ENCODE peak calls at places on chromosomes 5 and 9, in four cellular contexts. W is WTC11, I is HepG2, X is GM12878. M is an unnamed sample.

GRCh38 chr5:141935538-141935937 is 11.9 kb downstream of the DELE1 start:
- DNase-seq in X (no peak), I (no peak), W (no peak), M (no peak)

GRCh38 chr5:56358703-56359428 is 125.7 kb upstream of the ANKRD55 start:
- DNase-seq in I (peak), X (no peak), W (no peak), M (no peak)

GRCh38 chr5:139816566-139816965 is 21.0 kb downstream of the PSD2 start:
- DNase-seq in I (no peak), X (no peak), W (peak), M (no peak)

GRCh38 chr5:52725065-52725746 is 62.5 kb upstream of the ITGA1 start:
- DNase-seq in X (no peak), I (peak), W (no peak), M (no peak)

GRCh38 chr9:7097785-7098420 is 340.1 kb downstream of the KDM4C start:
- DNase-seq in I (no peak), W (no peak), X (no peak), M (no peak)

GRCh38 chr5:81838307-81838906 is 87.5 kb upstream of the SSBP2 start:
- DNase-seq in X (no peak), W (no peak), I (no peak), M (peak)

GRCh38 chr5:159864885-159865622 is 51.2 kb upstream of the ADRA1B start:
- DNase-seq in X (peak), I (no peak), W (no peak), M (no peak)

GRCh38 chr9:2991292-2991691 is 147.4 kb upstream of the PUM3 start:
- DNase-seq in I (peak), X (no peak), W (no peak), M (no peak)

GRCh38 chr9:134969401-134969800 is 51.7 kb upstream of the FCN1 start:
- DNase-seq in X (no peak), I (no peak), W (no peak), M (no peak)

GRCh38 chr5:78964889-78965288 is 20.2 kb downstream of the ARSB start:
- DNase-seq in W (no peak), X (no peak), I (peak), M (no peak)

GRCh38 chr5:172115541-172115982 is 72.5 kb downstream of the STK10 start:
- DNase-seq in I (no peak), W (no peak), X (no peak), M (no peak)

GRCh38 chr5:103562084-103562452 is 521 bp downstream of the NUDT12 start:
- DNase-seq in W (no peak), I (no peak), X (no peak), M (no peak)

GRCh38 chr5:68911840-68912690 is 181.7 kb upstream of the SLC30A5 start:
- DNase-seq in I (peak), X (no peak), W (no peak), M (no peak)

GRCh38 chr9:116842658-116843057 is 155.6 kb downstream of the TRIM32 start:
- DNase-seq in I (peak), X (no peak), W (peak), M (no peak)

GRCh38 chr9:81717747-81718077 is 28.4 kb upstream of the TLE1 start:
- DNase-seq in I (no peak), X (no peak), W (no peak), M (no peak)
- TF ChIP-seq TCF7 in I (no peak), X (no peak), W (no peak), M (no peak)

GRCh38 chr9:15513335-15513734 is 2.6 kb upstream of the PSIP1 start:
- DNase-seq in X (no peak), I (peak), W (peak), M (peak)

GRCh38 chr9:15512889-15513288 is 2.1 kb upstream of the PSIP1 start:
- DNase-seq in I (no peak), W (no peak), X (no peak), M (no peak)

GRCh38 chr9:15512204-15512603 is 1.4 kb upstream of the PSIP1 start:
- DNase-seq in I (no peak), X (no peak), W (no peak), M (no peak)

GRCh38 chr9:15510789-15511575 is at the start of gene PSIP1:
- DNase-seq in X (peak), W (peak), I (peak), M (peak)

GRCh38 chr9:15509931-15510788 is 610 bp downstream of the PSIP1 start:
- DNase-seq in X (no peak), I (peak), W (peak), M (peak)
- TF ChIP-seq TCF7 in X (no peak), I (no peak), W (no peak), M (no peak)

DNA sequence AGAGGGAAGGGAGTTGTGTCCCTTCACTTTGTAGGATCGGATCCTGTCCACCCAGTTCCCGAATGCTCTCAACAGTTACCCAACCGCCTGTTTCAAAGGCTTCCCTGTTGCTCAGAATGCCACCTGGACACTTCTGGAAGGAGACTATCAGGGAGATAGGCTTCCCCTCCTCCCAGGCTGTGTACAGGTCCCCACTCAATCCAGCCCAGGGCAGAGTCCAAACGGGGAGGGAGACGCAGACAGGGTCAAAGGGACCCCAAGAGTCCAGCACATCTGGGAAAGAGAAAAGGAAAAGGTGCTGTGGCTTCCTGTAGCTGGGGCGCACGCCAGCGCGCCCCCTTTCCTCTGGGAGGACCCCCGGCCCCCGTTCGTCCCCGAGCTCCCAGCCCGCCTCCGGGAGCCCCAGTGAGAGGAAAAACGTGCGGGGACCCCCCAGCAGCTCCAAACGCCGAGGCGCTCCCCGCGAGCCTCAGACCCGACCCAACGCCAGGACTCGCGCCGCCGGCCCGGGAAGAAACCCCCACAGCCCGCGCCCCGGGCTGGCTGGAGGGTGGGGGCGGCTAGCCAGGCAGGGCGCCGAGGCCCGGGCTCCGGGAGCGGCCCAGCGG is 640 bp downstream of the SURF4 start:
- DNase-seq in I (peak), X (no peak), W (peak), M (no peak)
- TF ChIP-seq TCF7 in I (no peak), X (no peak), W (no peak), M (no peak)

GRCh38 chr5:179289756-179290385 is 55.4 kb downstream of the ADAMTS2 start:
- DNase-seq in X (no peak), I (no peak), W (no peak), M (no peak)

GRCh38 chr5:179287071-179287470 is 58.2 kb downstream of the ADAMTS2 start:
- DNase-seq in X (no peak), W (no peak), I (no peak), M (no peak)

GRCh38 chr5:179287631-179288030 is 57.6 kb downstream of the ADAMTS2 start:
- DNase-seq in X (no peak), W (no peak), I (no peak), M (no peak)

GRCh38 chr5:179288809-179289185 is 56.5 kb downstream of the ADAMTS2 start:
- DNase-seq in I (no peak), W (no peak), X (no peak), M (no peak)

DNA sequence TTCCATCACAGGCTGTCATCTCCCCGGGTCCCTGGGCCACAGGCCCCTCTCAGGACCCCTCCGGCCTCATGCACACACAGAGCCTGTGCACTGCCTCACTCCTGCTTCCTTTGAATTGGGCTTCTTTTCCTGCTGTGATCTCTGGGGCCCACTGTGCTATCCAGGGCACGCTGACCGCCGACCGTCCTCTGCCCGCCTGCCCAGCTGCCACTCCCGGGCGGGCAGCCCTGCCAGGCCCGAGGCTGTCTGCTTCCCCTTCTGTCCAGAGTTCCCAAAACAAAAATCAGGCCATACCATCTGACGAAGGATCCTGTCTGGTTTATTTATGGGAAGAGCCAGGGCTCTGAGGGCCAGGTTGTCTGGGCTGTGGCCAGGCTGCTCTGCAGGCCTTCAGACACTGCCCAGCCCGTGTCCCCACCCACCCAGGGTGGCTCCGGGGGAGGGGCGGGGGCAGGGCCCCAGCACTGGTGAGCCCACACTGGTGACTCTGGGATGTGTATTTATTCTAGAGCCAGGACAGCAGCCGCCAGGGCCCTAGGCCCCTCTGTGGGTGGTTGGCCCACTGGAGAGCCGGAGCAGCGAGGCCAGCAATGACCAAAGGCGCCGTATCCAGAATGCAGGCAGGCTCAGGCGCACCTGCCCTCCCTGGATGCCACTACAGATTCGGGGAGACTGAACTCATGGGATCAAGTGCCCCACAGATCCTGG is 57.0 kb downstream of the ADAMTS2 start:
- DNase-seq in W (no peak), I (no peak), X (no peak), M (no peak)
- TF ChIP-seq TCF7 in W (no peak), I (no peak), X (no peak), M (no peak)

DNA sequence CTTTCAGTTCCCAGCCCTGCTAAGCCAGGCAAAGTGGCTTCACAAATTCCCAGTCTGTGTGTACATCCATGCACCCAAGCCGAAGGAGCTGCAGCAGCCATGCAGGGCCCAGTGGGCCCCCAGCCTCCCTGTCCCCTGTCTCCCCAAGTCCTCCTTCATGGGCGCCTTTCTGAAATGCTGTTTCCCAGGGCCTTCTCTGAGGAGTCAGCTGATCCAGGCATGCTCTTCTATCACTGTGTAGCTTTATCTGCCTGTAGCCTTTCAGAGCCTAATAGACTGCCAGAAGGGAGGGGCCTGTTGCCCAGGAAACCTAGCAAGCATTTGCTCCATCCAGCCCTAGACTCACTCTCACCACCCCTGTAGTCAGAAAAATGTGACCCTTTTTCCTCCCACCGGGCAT is 47.5 kb upstream of the SHC3 start:
- DNase-seq in I (no peak), W (peak), X (no peak), M (no peak)
- TF ChIP-seq TCF7 in I (no peak), W (no peak), X (no peak), M (no peak)

DNA sequence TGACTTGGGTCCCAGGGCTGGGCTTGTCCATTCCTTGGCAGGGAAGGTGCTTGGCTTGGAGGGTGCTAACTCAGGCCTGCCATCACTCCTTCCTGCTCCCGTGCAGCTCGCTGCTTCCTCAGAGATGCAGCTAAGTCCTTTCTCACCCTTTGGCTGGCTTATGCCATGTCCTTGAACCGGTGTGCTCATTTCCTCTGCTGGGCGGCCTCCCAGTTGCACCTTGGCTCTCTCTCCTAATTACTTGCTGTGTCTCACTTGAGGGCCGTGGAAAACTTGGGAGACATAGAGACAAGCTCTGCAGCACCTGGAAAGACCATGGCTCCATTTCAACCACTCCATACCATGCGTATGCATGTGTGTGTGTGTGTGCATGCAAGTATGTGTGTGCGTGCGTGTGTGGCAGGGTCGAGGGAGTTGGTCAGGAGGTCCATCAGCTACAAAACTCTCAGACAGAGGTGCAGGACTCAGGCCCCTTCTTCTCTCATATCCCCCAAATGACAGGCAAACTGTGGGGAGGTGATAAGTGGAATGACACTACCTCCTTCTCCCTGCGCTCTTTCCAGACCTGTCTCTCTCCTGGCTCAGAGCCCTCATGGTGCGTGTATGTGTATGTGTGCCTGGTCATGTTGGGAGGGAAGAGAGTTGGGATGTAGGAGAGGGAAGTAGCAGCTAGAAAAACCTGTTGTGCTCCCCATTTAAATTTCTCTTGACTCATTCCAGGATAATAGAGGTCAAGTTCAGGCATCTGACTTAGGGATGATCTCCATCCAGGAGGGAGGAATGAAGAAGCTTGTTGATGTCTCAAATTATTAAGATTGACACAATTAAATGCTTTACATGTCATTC is 17.6 kb upstream of the MTMR12 start:
- DNase-seq in I (no peak), W (no peak), X (no peak), M (no peak)
- TF ChIP-seq TCF7 in I (no peak), W (no peak), X (no peak), M (no peak)

DNA sequence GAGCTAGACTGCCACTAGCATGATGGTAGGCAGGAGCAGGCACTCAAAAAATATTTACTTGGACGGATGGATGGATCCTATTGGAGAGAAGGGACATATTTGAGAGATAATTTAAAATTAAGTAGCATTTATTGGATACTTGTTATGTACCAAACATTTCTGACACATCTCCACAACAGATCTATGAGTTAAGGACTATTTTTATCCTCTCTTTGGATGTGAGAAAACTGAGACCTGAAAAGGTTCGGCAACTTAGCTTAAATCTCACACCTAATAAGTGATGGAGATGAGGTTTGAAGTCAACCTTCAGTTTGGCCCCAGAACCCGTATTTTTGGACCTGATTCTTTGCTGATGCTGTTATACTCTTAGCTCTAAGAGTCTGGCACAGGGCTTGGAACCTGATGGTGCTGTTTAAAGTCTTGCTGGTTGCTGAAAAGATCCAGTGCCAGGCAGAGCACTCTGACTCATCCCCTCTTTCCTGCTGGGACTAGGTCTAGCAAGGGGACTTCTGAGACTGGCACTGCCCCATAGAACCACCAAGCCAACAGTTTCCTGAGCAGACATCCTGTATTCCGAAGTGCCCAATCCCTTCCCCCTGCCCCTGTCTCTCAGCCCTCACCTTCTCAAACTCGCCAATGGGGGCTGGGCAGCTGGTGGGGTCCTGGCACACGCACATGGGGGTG is 15.6 kb downstream of the SPARC start:
- DNase-seq in X (no peak), I (no peak), W (no peak), M (no peak)
- TF ChIP-seq TCF7 in X (no peak), I (no peak), W (no peak), M (no peak)

DNA sequence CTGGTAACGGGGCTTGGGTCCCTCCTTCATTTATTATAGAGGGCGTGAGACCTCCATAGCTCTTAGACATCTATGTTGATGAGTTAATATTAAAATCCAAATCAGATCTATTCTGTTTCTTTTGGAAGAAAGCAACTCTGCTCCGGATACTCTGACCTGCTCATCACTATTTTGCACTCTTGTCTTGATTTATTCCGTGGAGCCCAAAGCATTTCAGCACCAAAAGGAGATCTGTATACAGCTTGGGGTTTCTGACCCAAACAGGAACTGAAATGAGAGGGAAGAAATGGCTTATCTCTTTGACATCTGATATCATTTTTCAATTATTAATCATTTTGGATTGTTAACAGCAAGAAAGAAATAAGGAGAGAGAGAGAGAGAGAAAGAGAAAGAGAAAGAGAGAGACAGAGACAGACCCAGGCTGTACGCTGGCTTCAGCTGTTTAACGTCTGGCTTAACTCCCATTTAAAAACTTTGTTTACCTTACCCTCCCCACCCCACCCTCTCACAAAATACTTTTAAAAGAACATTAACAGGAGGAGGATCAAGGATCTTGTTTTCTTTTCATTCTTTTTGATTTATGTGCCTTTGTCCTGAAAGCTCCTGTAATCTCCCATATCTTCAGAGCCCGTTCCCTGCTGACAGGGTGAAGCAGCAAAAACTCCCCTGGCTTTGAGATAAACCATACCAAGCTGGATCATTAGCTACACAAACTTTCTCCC is 231.4 kb upstream of the TUT7 start:
- DNase-seq in W (no peak), X (no peak), I (no peak), M (no peak)
- TF ChIP-seq TCF7 in W (no peak), X (no peak), I (no peak), M (no peak)

DNA sequence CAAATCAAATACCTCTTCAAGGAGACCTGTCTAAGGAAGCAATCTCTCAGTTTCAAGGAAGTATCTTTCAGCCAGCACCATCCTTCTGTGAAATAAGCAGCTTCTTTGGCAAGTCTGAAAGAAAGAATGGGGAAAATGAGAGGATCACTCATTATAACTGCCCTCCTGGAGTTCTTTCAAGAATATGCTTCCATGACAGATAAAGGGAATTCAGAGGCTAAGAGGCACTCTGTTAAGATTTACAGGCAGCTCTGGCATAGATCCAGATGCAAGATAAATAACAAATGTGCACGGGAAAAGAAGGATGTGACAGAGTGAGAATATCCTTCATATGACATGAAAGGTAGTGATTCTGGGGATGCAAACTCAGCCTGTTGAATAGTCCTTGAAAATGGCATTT is 348.2 kb upstream of the CCNG1 start:
- DNase-seq in I (no peak), W (no peak), X (no peak), M (no peak)
- TF ChIP-seq TCF7 in I (no peak), W (no peak), X (no peak), M (no peak)